ENCODE peak calls at places on chromosomes 6 and 20, in five cellular contexts. Y is adrenal gland, U is transverse colon, C is body of pancreas, X is NB4. V is an unnamed sample.

GRCh38 chr6:49550413-49551125 is at the start of gene C6orf141:
- DNase-seq in Y (peak), C (peak), X (no peak), U (peak), V (peak)

GRCh38 chr6:38193486-38194281 is 374.2 kb downstream of the ZFAND3 start:
- DNase-seq in C (no peak), Y (no peak), X (no peak), U (no peak), V (no peak)

GRCh38 chr6:13238640-13239216 is 89.6 kb downstream of the TBC1D7 start:
- DNase-seq in U (no peak), Y (no peak), X (no peak), C (no peak), V (no peak)

GRCh38 chr6:83978997-83979396 is 54.6 kb upstream of the MRAP2 start:
- DNase-seq in X (no peak), Y (no peak), C (no peak), U (no peak), V (no peak)

GRCh38 chr6:169141706-169142705 is 111.6 kb downstream of the THBS2 start:
- DNase-seq in Y (no peak), C (peak), U (peak), X (peak), V (no peak)

GRCh38 chr6:127900935-127901334 is at the start of gene THEMIS:
- DNase-seq in X (no peak), U (peak), C (no peak), Y (no peak), V (no peak)

GRCh38 chr20:45347936-45348809 is at the start of gene SDC4:
- DNase-seq in C (peak), X (peak), Y (peak), U (peak), V (peak)

GRCh38 chr6:118551063-118551672 is 3.1 kb downstream of the PLN start:
- DNase-seq in Y (no peak), X (peak), U (no peak), C (no peak), V (no peak)

GRCh38 chr6:117270121-117270959 is 5.0 kb downstream of the VGLL2 start:
- DNase-seq in X (no peak), U (no peak), C (no peak), Y (no peak), V (peak)

GRCh38 chr6:118709859-118710350 is 58.5 kb upstream of the CEP85L start:
- DNase-seq in Y (no peak), X (peak), U (peak), C (peak), V (no peak)

GRCh38 chr20:56924976-56925695 is 296.0 kb downstream of the TFAP2C start:
- DNase-seq in X (no peak), Y (no peak), U (peak), C (peak), V (peak)

GRCh38 chr6:3732345-3733141 is 19.0 kb downstream of the PXDC1 start:
- DNase-seq in C (peak), Y (peak), X (peak), U (peak), V (peak)

GRCh38 chr20:33900515-33901131 is 89.5 kb downstream of the CHMP4B start:
- DNase-seq in X (no peak), U (no peak), C (no peak), Y (no peak), V (no peak)

GRCh38 chr20:53757472-53757913 is 163.9 kb upstream of the ZNF217 start:
- DNase-seq in X (no peak), U (no peak), C (no peak), Y (no peak), V (peak)

GRCh38 chr20:49028684-49029083 is 17.4 kb upstream of the CSE1L start:
- DNase-seq in C (no peak), X (peak), U (no peak), Y (no peak), V (no peak)

GRCh38 chr20:18587665-18588553 is at the start of gene DTD1:
- DNase-seq in X (peak), C (peak), U (peak), Y (peak), V (peak)

GRCh38 chr6:38164131-38164481 is 344.6 kb downstream of the ZFAND3 start:
- DNase-seq in C (no peak), Y (no peak), X (no peak), U (no peak), V (no peak)

GRCh38 chr6:81561071-81561564 is 191.4 kb downstream of the TENT5A start:
- DNase-seq in U (no peak), X (no peak), C (no peak), Y (no peak), V (no peak)

GRCh38 chr6:1665214-1665613 is 55.5 kb downstream of the FOXC1 start:
- DNase-seq in X (no peak), C (no peak), U (no peak), Y (no peak), V (no peak)

GRCh38 chr6:166598441-166599138 is 12.1 kb upstream of the RAMACL start:
- DNase-seq in C (peak), Y (no peak), X (no peak), U (no peak), V (no peak)

GRCh38 chr20:57220187-57221165 is 46.0 kb downstream of the BMP7 start:
- DNase-seq in Y (no peak), X (no peak), C (no peak), U (no peak), V (no peak)

GRCh38 chr20:57860576-57860975 is 150.8 kb upstream of the PMEPA1 start:
- DNase-seq in C (no peak), U (no peak), Y (no peak), X (no peak), V (no peak)

GRCh38 chr6:144725731-144726522 is 440.8 kb downstream of the UTRN start:
- DNase-seq in U (no peak), Y (no peak), C (peak), X (peak), V (no peak)

GRCh38 chr20:1302578-1303541 is 26.1 kb downstream of the SDCBP2 start:
- DNase-seq in C (no peak), X (peak), Y (no peak), U (no peak), V (no peak)

GRCh38 chr6:9250852-9251251 is 815.5 kb upstream of the SLC35B3 start:
- DNase-seq in X (peak), C (peak), U (peak), Y (no peak), V (peak)

GRCh38 chr6:43886717-43887339 is 116.8 kb downstream of the VEGFA start:
- DNase-seq in C (no peak), U (no peak), X (peak), Y (no peak), V (no peak)

GRCh38 chr6:26383624-26384417 is 913 bp downstream of the BTN2A2 start:
- DNase-seq in X (peak), C (no peak), U (peak), Y (peak), V (peak)

GRCh38 chr6:155351273-155352129 is 37.2 kb upstream of the TFB1M start:
- DNase-seq in U (no peak), C (no peak), Y (no peak), X (no peak), V (no peak)

GRCh38 chr6:170114187-170114945 is 176.5 kb downstream of the DLL1 start:
- DNase-seq in U (no peak), C (no peak), X (no peak), Y (no peak), V (peak)

GRCh38 chr6:119343167-119343566 is 6.4 kb downstream of the MAN1A1 start:
- DNase-seq in U (no peak), Y (no peak), C (no peak), X (no peak), V (no peak)

GRCh38 chr6:150492507-150492906 is 107.2 kb upstream of the PLEKHG1 start:
- DNase-seq in U (no peak), Y (no peak), X (peak), C (no peak), V (peak)

GRCh38 chr6:75166236-75166635 is 39.6 kb downstream of the COL12A1 start:
- DNase-seq in C (no peak), X (no peak), Y (no peak), U (no peak), V (no peak)

GRCh38 chr6:160991411-160992322 is at the start of gene MAP3K4:
- DNase-seq in X (peak), Y (peak), U (peak), C (peak), V (peak)
- TF ChIP-seq POLR2A in X (peak), Y (peak), U (peak), C (peak), V (no peak)

GRCh38 chr6:129670634-129671033 is 39.3 kb downstream of the ARHGAP18 start:
- DNase-seq in X (no peak), U (no peak), C (no peak), Y (no peak), V (no peak)

GRCh38 chr6:129673758-129674157 is 36.2 kb downstream of the ARHGAP18 start:
- DNase-seq in U (no peak), C (no peak), Y (no peak), X (no peak), V (no peak)

GRCh38 chr6:129672883-129673631 is 36.9 kb downstream of the ARHGAP18 start:
- DNase-seq in Y (no peak), X (peak), U (no peak), C (no peak), V (no peak)

GRCh38 chr6:129672345-129672691 is 37.7 kb downstream of the ARHGAP18 start:
- DNase-seq in Y (no peak), U (no peak), C (no peak), X (no peak), V (no peak)

DNA sequence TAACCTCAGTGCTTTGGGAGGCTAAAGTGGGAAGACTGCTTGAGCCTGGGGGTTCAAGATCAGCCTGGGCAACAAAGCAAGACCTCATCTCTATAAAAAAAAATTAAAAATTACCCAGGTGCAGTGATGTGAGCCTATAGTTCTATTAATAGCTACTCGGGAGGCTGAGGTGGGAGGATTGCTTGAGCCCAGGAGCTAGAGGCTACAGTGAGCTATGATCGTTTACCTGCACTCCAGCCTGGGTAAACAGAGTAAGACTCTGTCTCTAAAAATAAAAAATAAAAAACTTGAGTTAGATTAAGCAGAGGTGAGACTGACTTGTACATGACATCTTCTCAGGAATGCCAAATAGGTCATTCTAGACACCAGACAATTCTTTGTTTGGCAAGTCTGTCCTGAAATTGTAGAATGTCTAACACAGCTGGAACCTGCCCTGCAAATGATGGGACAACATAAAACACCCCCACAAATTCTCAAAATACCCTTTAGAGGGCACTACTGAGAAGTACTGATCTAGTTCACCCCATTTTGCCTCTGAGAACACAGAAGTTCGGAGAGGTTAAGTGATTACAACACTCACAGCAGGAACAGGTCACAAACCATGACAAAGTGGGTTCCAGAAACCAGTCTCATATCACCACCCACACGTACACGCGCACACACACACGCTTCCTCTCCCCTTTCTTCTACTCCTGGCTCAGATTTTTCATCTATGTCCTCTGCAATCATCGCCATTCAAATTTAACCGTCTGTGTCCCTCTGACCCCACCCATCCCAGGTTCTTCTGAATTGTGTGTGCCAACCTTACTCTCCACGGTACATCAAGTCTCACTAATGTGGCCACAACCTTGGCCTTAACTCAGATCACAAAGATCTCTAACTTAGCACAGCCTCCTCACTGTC is 38.3 kb downstream of the ARHGAP18 start:
- DNase-seq in Y (no peak), X (peak), U (peak), C (peak), V (no peak)
- TF ChIP-seq POLR2A in Y (no peak), X (no peak), U (peak), C (no peak), V (no peak)

GRCh38 chr20:37600486-37600885 is 72.8 kb upstream of the BLCAP start:
- DNase-seq in C (no peak), X (peak), Y (no peak), U (no peak), V (no peak)

GRCh38 chr20:37598611-37599342 is 71.1 kb upstream of the BLCAP start:
- DNase-seq in C (no peak), Y (no peak), X (no peak), U (no peak), V (no peak)

GRCh38 chr20:37596890-37597539 is 69.3 kb upstream of the BLCAP start:
- DNase-seq in Y (no peak), U (no peak), X (no peak), C (no peak), V (no peak)

GRCh38 chr20:37598101-37598530 is 70.4 kb upstream of the BLCAP start:
- DNase-seq in X (no peak), Y (no peak), C (no peak), U (no peak), V (no peak)

DNA sequence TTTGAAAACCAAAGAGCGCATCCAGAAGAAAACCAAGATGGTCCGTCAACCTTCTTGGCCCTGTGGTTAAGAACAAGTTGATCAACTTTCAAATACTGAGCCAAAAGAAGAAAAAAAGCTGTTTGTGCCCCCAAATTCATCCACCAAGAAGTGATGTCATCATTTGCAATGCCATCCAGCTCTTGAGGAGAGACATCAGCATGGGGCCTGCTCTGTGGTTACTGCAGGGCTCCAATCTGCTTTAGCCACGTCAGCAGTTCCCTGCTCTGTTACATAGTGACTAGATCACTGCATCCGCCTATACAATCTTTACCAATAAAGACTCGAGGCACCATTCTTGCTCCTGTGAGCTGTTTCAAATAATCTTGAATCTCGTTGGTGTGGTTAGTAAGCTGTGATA is 75.0 kb upstream of the BLCAP start:
- DNase-seq in Y (no peak), X (no peak), C (no peak), U (no peak), V (no peak)
- TF ChIP-seq POLR2A in Y (no peak), X (no peak), C (no peak), U (no peak), V (no peak)

GRCh38 chr6:132820629-132821381 is 6.4 kb downstream of the RPS12 start:
- DNase-seq in U (no peak), Y (no peak), C (no peak), X (peak), V (no peak)
- TF ChIP-seq POLR2A in U (no peak), Y (no peak), C (no peak), X (no peak), V (no peak)

DNA sequence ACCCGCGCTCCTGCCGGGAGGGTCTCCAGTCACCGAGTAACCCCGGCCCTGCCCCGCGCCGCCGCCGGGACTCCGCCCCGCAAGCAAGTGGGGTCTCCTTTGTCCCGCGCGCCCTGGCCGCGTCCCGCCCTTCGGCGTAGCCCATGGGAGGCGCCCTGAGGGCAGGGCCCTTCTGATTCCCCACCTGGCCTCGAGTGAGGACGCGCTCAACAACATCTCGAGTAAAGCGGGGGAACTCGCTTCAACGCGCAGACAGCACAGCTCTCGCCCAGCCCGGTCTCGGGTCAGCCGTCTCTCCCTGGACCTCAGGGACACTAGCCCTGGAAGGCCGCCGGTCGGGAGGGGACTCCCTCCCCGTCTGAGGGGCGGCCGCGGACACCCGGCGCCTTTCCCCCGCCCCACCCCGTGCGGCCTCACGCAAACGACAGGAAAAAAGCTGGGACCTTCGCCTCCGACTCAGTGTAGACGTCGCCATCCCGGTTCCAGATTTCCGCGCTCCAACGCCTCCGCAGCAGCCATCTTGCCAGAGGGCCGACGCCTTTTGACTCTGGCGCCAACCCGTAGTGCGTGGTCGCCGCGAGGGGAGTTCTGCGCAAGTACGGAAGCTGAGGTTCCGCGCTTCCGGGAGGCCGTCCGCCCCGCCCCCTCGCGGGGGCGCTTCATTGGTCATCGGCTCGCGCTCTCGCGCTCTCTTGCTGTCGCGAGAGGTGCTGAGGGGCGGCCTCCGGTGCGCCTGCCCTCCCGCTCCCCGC is 418 bp upstream of the GID8 start:
- DNase-seq in X (peak), Y (peak), U (peak), C (peak), V (peak)
- TF ChIP-seq POLR2A in X (peak), Y (peak), U (peak), C (peak), V (no peak)

GRCh38 chr6:28985396-28986164 is 19.5 kb downstream of the ZNF311 start:
- DNase-seq in Y (peak), C (peak), U (peak), X (peak), V (peak)
- TF ChIP-seq POLR2A in Y (peak), C (peak), U (peak), X (no peak), V (no peak)

DNA sequence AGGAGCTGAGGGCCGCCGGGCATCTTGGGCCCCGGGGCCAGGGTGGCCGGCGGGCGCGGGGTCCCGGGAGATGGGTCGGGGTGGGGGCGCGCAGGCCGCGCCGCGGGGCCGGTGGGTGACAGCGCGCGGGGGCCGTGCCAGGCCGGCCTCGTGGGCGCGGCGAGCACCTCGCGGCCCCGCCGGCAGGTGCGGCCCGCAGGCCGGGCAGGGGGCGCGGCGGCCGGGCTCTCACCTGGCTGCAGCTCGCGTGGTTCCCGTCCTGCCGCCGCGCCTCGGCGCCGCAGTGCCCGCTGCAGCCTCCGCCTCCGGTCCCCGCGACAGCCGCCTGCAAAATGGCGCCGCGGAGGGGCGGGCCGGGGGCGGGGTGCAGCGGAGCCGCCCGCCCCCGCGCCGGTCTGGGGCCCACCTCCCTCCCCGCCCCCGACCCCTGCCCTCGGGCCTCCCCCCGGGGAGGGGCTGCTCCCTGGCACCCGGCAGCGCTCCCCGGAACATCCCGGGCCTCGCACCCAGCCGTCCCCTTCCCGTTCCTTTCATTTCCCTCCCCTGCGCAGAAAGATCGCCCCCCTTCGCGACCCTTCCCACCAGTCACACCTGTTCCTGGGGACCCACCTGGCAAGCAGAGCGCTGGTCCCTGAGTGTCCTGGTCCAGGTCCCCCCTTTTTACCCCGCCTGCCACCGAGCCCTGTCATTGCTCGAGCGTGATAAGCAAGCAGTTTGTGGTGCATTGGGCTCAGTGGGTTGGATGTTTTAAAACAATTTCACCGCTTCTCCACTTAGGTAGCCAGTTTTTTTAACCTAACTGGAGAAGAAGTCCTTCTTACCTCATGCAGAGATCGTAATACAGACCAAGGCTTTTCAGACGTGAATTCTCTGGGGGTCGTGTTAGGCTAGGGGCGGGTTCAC is at the start of gene SLC23A2:
- DNase-seq in X (peak), Y (peak), C (peak), U (peak), V (peak)
- TF ChIP-seq POLR2A in X (peak), Y (no peak), C (no peak), U (no peak), V (no peak)